ENCODE peak calls at places on chromosome 2, in seven cellular contexts. G is BE2C, Q is endothelial cell, Y is tibial artery, D is HepG2, E is fibroblast of mammary gland, W is adrenal gland. H is an unnamed sample.

GRCh38 chr2:223771480-223771879 is 65.9 kb downstream of the AP1S3 start:
- DNase-seq in G (no peak), Q (no peak), Y (no peak), D (no peak), E (no peak), W (no peak), H (no peak)

GRCh38 chr2:163641986-163642385 is 93.8 kb downstream of the FIGN start:
- DNase-seq in G (no peak), Q (no peak), Y (no peak), D (no peak), E (peak; percentile 67), W (no peak), H (no peak)

GRCh38 chr2:60934153-60934722 is 52.9 kb downstream of the REL start:
- DNase-seq in G (no peak), Q (no peak), Y (no peak), D (no peak), E (peak; percentile 24), W (no peak), H (no peak)

GRCh38 chr2:105553538-105554196 is 154.8 kb upstream of the FHL2 start:
- DNase-seq in G (no peak), Q (no peak), Y (no peak), D (no peak), E (no peak), W (no peak), H (no peak)

GRCh38 chr2:85037622-85038021 is 66.7 kb downstream of the KCMF1 start:
- DNase-seq in G (no peak), Q (no peak), Y (no peak), D (no peak), E (no peak), W (no peak), H (no peak)

GRCh38 chr2:218615868-218616315 is 8.2 kb downstream of the PLCD4 start:
- DNase-seq in G (no peak), Q (no peak), Y (no peak), D (peak; percentile 56), E (no peak), W (no peak), H (no peak)

GRCh38 chr2:8642332-8643078 is 39.4 kb upstream of the ID2 start:
- DNase-seq in G (no peak), Q (no peak), Y (no peak), D (no peak), E (no peak), W (no peak), H (no peak)

GRCh38 chr2:79100301-79100700 is 12.5 kb upstream of the REG1B start:
- DNase-seq in G (no peak), Q (no peak), Y (no peak), D (no peak), E (no peak), W (no peak), H (no peak)

GRCh38 chr2:168157926-168158325 is 89.5 kb downstream of the STK39 start:
- DNase-seq in G (no peak), Q (no peak), Y (no peak), D (no peak), E (no peak), W (no peak), H (no peak)

GRCh38 chr2:1745171-1746023 is 1.1 kb upstream of the PXDN start:
- DNase-seq in G (no peak), Q (no peak), Y (peak; percentile 63), D (no peak), E (no peak), W (no peak), H (no peak)

GRCh38 chr2:70999362-70999761 is 4.7 kb upstream of the TEX261 start:
- DNase-seq in G (no peak), Q (no peak), Y (peak; percentile 15), D (peak; percentile 33), E (no peak), W (no peak), H (no peak)

GRCh38 chr2:27681844-27682243 is 18.2 kb downstream of the SLC4A1AP start:
- DNase-seq in G (no peak), Q (no peak), Y (no peak), D (peak; percentile 30), E (peak; percentile 69), W (no peak), H (no peak)

GRCh38 chr2:127220807-127221527 is 868 bp upstream of the CYP27C1 start:
- DNase-seq in G (no peak), Q (peak; percentile 32), Y (no peak), D (no peak), E (no peak), W (no peak), H (peak; percentile 25)

GRCh38 chr2:31253344-31254155 is 19.6 kb downstream of the EHD3 start:
- DNase-seq in G (no peak), Q (no peak), Y (no peak), D (no peak), E (no peak), W (peak; percentile 21), H (no peak)

GRCh38 chr2:54561795-54562592 is 105.9 kb downstream of the SPTBN1 start:
- DNase-seq in G (no peak), Q (no peak), Y (no peak), D (no peak), E (no peak), W (no peak), H (no peak)

GRCh38 chr2:74982581-74982980 is 24.1 kb downstream of the POLE4 start:
- DNase-seq in G (no peak), Q (no peak), Y (no peak), D (peak; percentile 24), E (peak; percentile 16), W (peak; percentile 20), H (no peak)

GRCh38 chr2:141029424-141030078 is 1101.3 kb downstream of the LRP1B start:
- DNase-seq in G (no peak), Q (no peak), Y (no peak), D (no peak), E (no peak), W (no peak), H (no peak)

GRCh38 chr2:208033701-208034502 is 8.6 kb upstream of the PLEKHM3 start:
- DNase-seq in G (peak; percentile 75), Q (peak; percentile 12), Y (no peak), D (peak; percentile 97), E (peak; percentile 56), W (peak; percentile 75), H (no peak)

GRCh38 chr2:173761603-173762119 is 203.5 kb downstream of the SP3 start:
- DNase-seq in G (no peak), Q (no peak), Y (no peak), D (no peak), E (no peak), W (no peak), H (no peak)

GRCh38 chr2:177930916-177931315 is 141.7 kb downstream of the PDE11A start:
- DNase-seq in G (no peak), Q (no peak), Y (no peak), D (no peak), E (no peak), W (no peak), H (no peak)

GRCh38 chr2:107808986-107809385 is 17.7 kb upstream of the RGPD4 start:
- DNase-seq in G (no peak), Q (no peak), Y (no peak), D (no peak), E (no peak), W (no peak), H (no peak)

GRCh38 chr2:107804608-107805498 is 21.8 kb upstream of the RGPD4 start:
- DNase-seq in G (no peak), Q (no peak), Y (no peak), D (no peak), E (no peak), W (no peak), H (no peak)

GRCh38 chr2:107810734-107811133 is 16.0 kb upstream of the RGPD4 start:
- DNase-seq in G (no peak), Q (no peak), Y (no peak), D (no peak), E (no peak), W (no peak), H (no peak)

GRCh38 chr2:107809835-107810234 is 16.9 kb upstream of the RGPD4 start:
- DNase-seq in G (no peak), Q (no peak), Y (no peak), D (no peak), E (no peak), W (no peak), H (no peak)

GRCh38 chr2:107808023-107808422 is 18.7 kb upstream of the RGPD4 start:
- DNase-seq in G (no peak), Q (no peak), Y (no peak), D (no peak), E (no peak), W (no peak), H (no peak)
- TF ChIP-seq CTCF in G (no peak), Q (no peak), Y (no peak), D (no peak), E (no peak), W (no peak), H (no peak)

DNA sequence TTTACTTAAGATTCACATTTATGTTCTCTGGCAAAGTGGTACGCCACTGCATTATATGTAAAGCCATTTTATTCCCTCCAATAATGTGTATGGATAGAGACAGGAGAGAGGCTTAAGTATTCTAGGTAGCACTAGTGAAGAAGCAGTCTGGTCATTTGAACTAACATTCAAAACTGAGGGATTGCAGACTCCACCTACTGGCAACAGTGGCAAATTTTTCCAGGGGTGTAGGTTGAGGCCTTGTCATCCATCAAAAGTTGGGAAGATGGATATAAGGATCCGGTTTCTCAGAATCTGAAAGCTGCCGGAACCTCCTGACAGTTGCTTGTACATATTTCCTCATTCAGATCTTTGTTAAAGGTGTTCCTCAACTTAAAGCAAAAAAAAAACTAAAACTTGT is 465.5 kb upstream of the FSHR start:
- DNase-seq in G (no peak), Q (peak; percentile 9), Y (no peak), D (peak; percentile 18), E (no peak), W (no peak), H (no peak)
- TF ChIP-seq CTCF in G (peak; percentile 47), Q (peak; percentile 44), Y (no peak), D (peak; percentile 20), E (peak; percentile 4), W (no peak), H (peak; percentile 44)

GRCh38 chr2:83967854-83968253 is 491.2 kb downstream of the SUCLG1 start:
- DNase-seq in G (no peak), Q (no peak), Y (no peak), D (no peak), E (no peak), W (no peak), H (no peak)
- TF ChIP-seq CTCF in G (no peak), Q (peak; percentile 35), Y (no peak), D (peak; percentile 14), E (no peak), W (peak; percentile 11), H (peak; percentile 48)

DNA sequence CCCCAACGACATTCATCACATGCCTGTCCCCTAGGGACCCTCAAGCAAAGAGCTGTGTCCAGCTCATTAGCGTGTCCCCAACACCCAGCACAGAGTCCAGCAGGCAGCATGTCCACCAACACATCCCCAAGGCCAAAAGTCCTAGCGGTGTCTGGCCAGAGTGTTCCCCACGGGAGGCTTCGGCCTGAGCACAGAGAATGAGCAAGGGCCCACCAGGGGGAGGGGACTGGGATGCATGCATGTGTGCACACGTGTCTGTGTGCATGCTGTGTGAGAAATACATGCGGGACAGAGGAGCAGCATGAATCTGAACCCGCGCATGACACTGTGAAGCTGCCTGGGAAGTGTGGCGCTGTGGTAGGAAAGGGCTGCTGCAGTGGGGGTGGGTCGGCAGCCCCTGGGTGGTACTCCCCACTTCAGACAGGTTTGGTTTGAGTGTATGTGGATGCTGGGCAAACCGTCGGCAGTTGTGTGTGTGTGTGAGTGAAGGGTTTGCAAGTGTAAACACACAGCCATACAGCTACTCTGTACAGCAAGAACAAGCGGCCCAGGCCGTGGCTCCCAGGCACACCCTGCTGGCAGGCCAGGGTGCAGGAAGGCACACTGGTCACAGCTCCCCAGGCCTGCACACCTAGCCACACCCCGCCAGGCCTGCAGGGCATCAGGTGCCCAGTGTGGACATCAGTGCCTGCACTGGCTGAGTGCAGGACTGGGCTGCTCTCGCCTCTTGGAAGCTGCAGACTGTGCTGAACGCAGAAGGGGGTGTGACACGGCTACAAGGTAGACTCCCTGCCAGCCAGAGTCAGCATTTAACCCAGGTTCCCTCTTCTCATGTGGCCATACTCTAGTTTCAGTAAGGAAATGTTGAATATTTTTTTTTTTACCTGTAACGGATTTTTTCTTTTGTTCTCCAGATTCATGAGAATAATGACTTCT is 19.5 kb upstream of the HES6 start:
- DNase-seq in G (peak; percentile 49), Q (no peak), Y (no peak), D (peak; percentile 34), E (no peak), W (no peak), H (no peak)
- TF ChIP-seq CTCF in G (peak; percentile 40), Q (no peak), Y (no peak), D (peak; percentile 74), E (peak; percentile 12), W (no peak), H (peak; percentile 19)